ENCODE peak calls at places on chromosomes 7 and 10, in four cellular contexts. One of them, this sample, is unnamed.

GRCh38 chr10:61397175-61397986 is 55.8 kb downstream of the TMEM26 start:
- DNase-seq in Peyer's patch: no peak
- DNase-seq in foreskin fibroblast: no peak
- DNase-seq in activated T-helper 1 cell treated with anti-CD3 and anti-CD28 coated beads, Interleukin-12 subunit alpha, Interleukin-12 subunit beta, Interleukin-2, Interleukin-4 antibody, amounts not matched to agents 30 ng/mL and 10 ng/mL and 1 ng/mL, durations not matched to agents 14 hours and 24 hours and 36 hours: no peak
- DNase-seq in this sample: no peak

GRCh38 chr10:95519132-95519487 is 42.1 kb downstream of the SORBS1 start:
- DNase-seq in Peyer's patch: no peak
- DNase-seq in foreskin fibroblast: no peak
- DNase-seq in activated T-helper 1 cell treated with anti-CD3 and anti-CD28 coated beads, Interleukin-12 subunit alpha, Interleukin-12 subunit beta, Interleukin-2, Interleukin-4 antibody, amounts not matched to agents 30 ng/mL and 10 ng/mL and 1 ng/mL, durations not matched to agents 14 hours and 24 hours and 36 hours: no peak
- DNase-seq in this sample: peak; percentile 61

GRCh38 chr10:21217107-21217506 is 308.4 kb downstream of the SKIDA1 start:
- DNase-seq in Peyer's patch: no peak
- DNase-seq in foreskin fibroblast: no peak
- DNase-seq in activated T-helper 1 cell treated with anti-CD3 and anti-CD28 coated beads, Interleukin-12 subunit alpha, Interleukin-12 subunit beta, Interleukin-2, Interleukin-4 antibody, amounts not matched to agents 30 ng/mL and 10 ng/mL and 1 ng/mL, durations not matched to agents 14 hours and 24 hours and 36 hours: no peak
- DNase-seq in this sample: no peak

GRCh38 chr10:5089869-5090268 is 4.3 kb upstream of the AKR1C3 start:
- DNase-seq in Peyer's patch: no peak
- DNase-seq in foreskin fibroblast: no peak
- DNase-seq in activated T-helper 1 cell treated with anti-CD3 and anti-CD28 coated beads, Interleukin-12 subunit alpha, Interleukin-12 subunit beta, Interleukin-2, Interleukin-4 antibody, amounts not matched to agents 30 ng/mL and 10 ng/mL and 1 ng/mL, durations not matched to agents 14 hours and 24 hours and 36 hours: no peak
- DNase-seq in this sample: no peak

GRCh38 chr7:80884511-80885195 is 34.2 kb downstream of the SEMA3C start:
- DNase-seq in Peyer's patch: no peak
- DNase-seq in foreskin fibroblast: no peak
- DNase-seq in activated T-helper 1 cell treated with anti-CD3 and anti-CD28 coated beads, Interleukin-12 subunit alpha, Interleukin-12 subunit beta, Interleukin-2, Interleukin-4 antibody, amounts not matched to agents 30 ng/mL and 10 ng/mL and 1 ng/mL, durations not matched to agents 14 hours and 24 hours and 36 hours: no peak
- DNase-seq in this sample: no peak

GRCh38 chr7:100190059-100190711 is 12.5 kb downstream of the STAG3 start:
- DNase-seq in Peyer's patch: no peak
- DNase-seq in foreskin fibroblast: peak; percentile 21
- DNase-seq in activated T-helper 1 cell treated with anti-CD3 and anti-CD28 coated beads, Interleukin-12 subunit alpha, Interleukin-12 subunit beta, Interleukin-2, Interleukin-4 antibody, amounts not matched to agents 30 ng/mL and 10 ng/mL and 1 ng/mL, durations not matched to agents 14 hours and 24 hours and 36 hours: no peak
- DNase-seq in this sample: no peak

GRCh38 chr7:80415522-80415921 is 96.3 kb downstream of the GNAT3 start:
- DNase-seq in Peyer's patch: no peak
- DNase-seq in foreskin fibroblast: peak; percentile 50
- DNase-seq in activated T-helper 1 cell treated with anti-CD3 and anti-CD28 coated beads, Interleukin-12 subunit alpha, Interleukin-12 subunit beta, Interleukin-2, Interleukin-4 antibody, amounts not matched to agents 30 ng/mL and 10 ng/mL and 1 ng/mL, durations not matched to agents 14 hours and 24 hours and 36 hours: no peak
- DNase-seq in this sample: no peak

GRCh38 chr7:610531-611280 is 91.1 kb upstream of the PDGFA start:
- DNase-seq in Peyer's patch: no peak
- DNase-seq in foreskin fibroblast: peak; percentile 26
- DNase-seq in activated T-helper 1 cell treated with anti-CD3 and anti-CD28 coated beads, Interleukin-12 subunit alpha, Interleukin-12 subunit beta, Interleukin-2, Interleukin-4 antibody, amounts not matched to agents 30 ng/mL and 10 ng/mL and 1 ng/mL, durations not matched to agents 14 hours and 24 hours and 36 hours: no peak
- DNase-seq in this sample: no peak

GRCh38 chr7:134690016-134690415 is 43.4 kb downstream of the BPGM start:
- DNase-seq in Peyer's patch: no peak
- DNase-seq in foreskin fibroblast: peak; percentile 44
- DNase-seq in activated T-helper 1 cell treated with anti-CD3 and anti-CD28 coated beads, Interleukin-12 subunit alpha, Interleukin-12 subunit beta, Interleukin-2, Interleukin-4 antibody, amounts not matched to agents 30 ng/mL and 10 ng/mL and 1 ng/mL, durations not matched to agents 14 hours and 24 hours and 36 hours: no peak
- DNase-seq in this sample: no peak

GRCh38 chr7:90625562-90625961 is 29.4 kb downstream of the CDK14 start:
- DNase-seq in Peyer's patch: no peak
- DNase-seq in foreskin fibroblast: peak; percentile 10
- DNase-seq in activated T-helper 1 cell treated with anti-CD3 and anti-CD28 coated beads, Interleukin-12 subunit alpha, Interleukin-12 subunit beta, Interleukin-2, Interleukin-4 antibody, amounts not matched to agents 30 ng/mL and 10 ng/mL and 1 ng/mL, durations not matched to agents 14 hours and 24 hours and 36 hours: no peak
- DNase-seq in this sample: no peak

GRCh38 chr7:12199363-12199762 is 11.7 kb upstream of the TMEM106B start:
- DNase-seq in Peyer's patch: no peak
- DNase-seq in foreskin fibroblast: no peak
- DNase-seq in activated T-helper 1 cell treated with anti-CD3 and anti-CD28 coated beads, Interleukin-12 subunit alpha, Interleukin-12 subunit beta, Interleukin-2, Interleukin-4 antibody, amounts not matched to agents 30 ng/mL and 10 ng/mL and 1 ng/mL, durations not matched to agents 14 hours and 24 hours and 36 hours: no peak
- DNase-seq in this sample: no peak

GRCh38 chr7:17385612-17386011 is 87.2 kb downstream of the AHR start:
- DNase-seq in Peyer's patch: no peak
- DNase-seq in foreskin fibroblast: no peak
- DNase-seq in activated T-helper 1 cell treated with anti-CD3 and anti-CD28 coated beads, Interleukin-12 subunit alpha, Interleukin-12 subunit beta, Interleukin-2, Interleukin-4 antibody, amounts not matched to agents 30 ng/mL and 10 ng/mL and 1 ng/mL, durations not matched to agents 14 hours and 24 hours and 36 hours: no peak
- DNase-seq in this sample: no peak

GRCh38 chr7:44308741-44309270 is 16.6 kb downstream of the CAMK2B start:
- DNase-seq in Peyer's patch: no peak
- DNase-seq in foreskin fibroblast: no peak
- DNase-seq in activated T-helper 1 cell treated with anti-CD3 and anti-CD28 coated beads, Interleukin-12 subunit alpha, Interleukin-12 subunit beta, Interleukin-2, Interleukin-4 antibody, amounts not matched to agents 30 ng/mL and 10 ng/mL and 1 ng/mL, durations not matched to agents 14 hours and 24 hours and 36 hours: no peak
- DNase-seq in this sample: peak; percentile 22

GRCh38 chr10:119030421-119031250 is 1.1 kb downstream of the NANOS1 start:
- DNase-seq in Peyer's patch: peak; percentile 54
- DNase-seq in foreskin fibroblast: peak; percentile 51
- DNase-seq in activated T-helper 1 cell treated with anti-CD3 and anti-CD28 coated beads, Interleukin-12 subunit alpha, Interleukin-12 subunit beta, Interleukin-2, Interleukin-4 antibody, amounts not matched to agents 30 ng/mL and 10 ng/mL and 1 ng/mL, durations not matched to agents 14 hours and 24 hours and 36 hours: peak; percentile 39
- DNase-seq in this sample: peak; percentile 53

GRCh38 chr10:129941199-129942018 is 22.7 kb downstream of the EBF3 start:
- DNase-seq in Peyer's patch: no peak
- DNase-seq in foreskin fibroblast: no peak
- DNase-seq in activated T-helper 1 cell treated with anti-CD3 and anti-CD28 coated beads, Interleukin-12 subunit alpha, Interleukin-12 subunit beta, Interleukin-2, Interleukin-4 antibody, amounts not matched to agents 30 ng/mL and 10 ng/mL and 1 ng/mL, durations not matched to agents 14 hours and 24 hours and 36 hours: no peak
- DNase-seq in this sample: peak; percentile 20

GRCh38 chr7:43700059-43700501 is 29.2 kb downstream of the COA1 start:
- DNase-seq in Peyer's patch: no peak
- DNase-seq in foreskin fibroblast: peak; percentile 40
- DNase-seq in activated T-helper 1 cell treated with anti-CD3 and anti-CD28 coated beads, Interleukin-12 subunit alpha, Interleukin-12 subunit beta, Interleukin-2, Interleukin-4 antibody, amounts not matched to agents 30 ng/mL and 10 ng/mL and 1 ng/mL, durations not matched to agents 14 hours and 24 hours and 36 hours: no peak
- DNase-seq in this sample: no peak

GRCh38 chr7:83270407-83270806 is 107.7 kb upstream of the PCLO start:
- DNase-seq in Peyer's patch: no peak
- DNase-seq in foreskin fibroblast: no peak
- DNase-seq in activated T-helper 1 cell treated with anti-CD3 and anti-CD28 coated beads, Interleukin-12 subunit alpha, Interleukin-12 subunit beta, Interleukin-2, Interleukin-4 antibody, amounts not matched to agents 30 ng/mL and 10 ng/mL and 1 ng/mL, durations not matched to agents 14 hours and 24 hours and 36 hours: no peak
- DNase-seq in this sample: no peak

GRCh38 chr7:70738080-70738479 is 393.9 kb upstream of the GALNT17 start:
- DNase-seq in Peyer's patch: no peak
- DNase-seq in foreskin fibroblast: no peak
- DNase-seq in activated T-helper 1 cell treated with anti-CD3 and anti-CD28 coated beads, Interleukin-12 subunit alpha, Interleukin-12 subunit beta, Interleukin-2, Interleukin-4 antibody, amounts not matched to agents 30 ng/mL and 10 ng/mL and 1 ng/mL, durations not matched to agents 14 hours and 24 hours and 36 hours: no peak
- DNase-seq in this sample: peak; percentile 47

GRCh38 chr10:49414496-49414895 is 18.6 kb upstream of the DRGX start:
- DNase-seq in Peyer's patch: no peak
- DNase-seq in foreskin fibroblast: no peak
- DNase-seq in activated T-helper 1 cell treated with anti-CD3 and anti-CD28 coated beads, Interleukin-12 subunit alpha, Interleukin-12 subunit beta, Interleukin-2, Interleukin-4 antibody, amounts not matched to agents 30 ng/mL and 10 ng/mL and 1 ng/mL, durations not matched to agents 14 hours and 24 hours and 36 hours: no peak
- DNase-seq in this sample: no peak

GRCh38 chr10:6270951-6271350 is 68.2 kb downstream of the PFKFB3 start:
- DNase-seq in Peyer's patch: no peak
- DNase-seq in foreskin fibroblast: no peak
- DNase-seq in activated T-helper 1 cell treated with anti-CD3 and anti-CD28 coated beads, Interleukin-12 subunit alpha, Interleukin-12 subunit beta, Interleukin-2, Interleukin-4 antibody, amounts not matched to agents 30 ng/mL and 10 ng/mL and 1 ng/mL, durations not matched to agents 14 hours and 24 hours and 36 hours: no peak
- DNase-seq in this sample: no peak

GRCh38 chr10:5529702-5530411 is 5.1 kb downstream of the CALML3 start:
- DNase-seq in Peyer's patch: no peak
- DNase-seq in foreskin fibroblast: no peak
- DNase-seq in activated T-helper 1 cell treated with anti-CD3 and anti-CD28 coated beads, Interleukin-12 subunit alpha, Interleukin-12 subunit beta, Interleukin-2, Interleukin-4 antibody, amounts not matched to agents 30 ng/mL and 10 ng/mL and 1 ng/mL, durations not matched to agents 14 hours and 24 hours and 36 hours: no peak
- DNase-seq in this sample: peak; percentile 19

GRCh38 chr7:5643280-5643679 is 138.2 kb downstream of the RNF216 start:
- DNase-seq in Peyer's patch: peak; percentile 35
- DNase-seq in foreskin fibroblast: no peak
- DNase-seq in activated T-helper 1 cell treated with anti-CD3 and anti-CD28 coated beads, Interleukin-12 subunit alpha, Interleukin-12 subunit beta, Interleukin-2, Interleukin-4 antibody, amounts not matched to agents 30 ng/mL and 10 ng/mL and 1 ng/mL, durations not matched to agents 14 hours and 24 hours and 36 hours: peak; percentile 41
- DNase-seq in this sample: no peak

GRCh38 chr10:32237644-32238345 is 109.2 kb downstream of the EPC1 start:
- DNase-seq in Peyer's patch: no peak
- DNase-seq in foreskin fibroblast: peak; percentile 79
- DNase-seq in activated T-helper 1 cell treated with anti-CD3 and anti-CD28 coated beads, Interleukin-12 subunit alpha, Interleukin-12 subunit beta, Interleukin-2, Interleukin-4 antibody, amounts not matched to agents 30 ng/mL and 10 ng/mL and 1 ng/mL, durations not matched to agents 14 hours and 24 hours and 36 hours: no peak
- DNase-seq in this sample: no peak

GRCh38 chr7:135584362-135585353 is 26.9 kb downstream of the NUP205 start:
- DNase-seq in Peyer's patch: no peak
- DNase-seq in foreskin fibroblast: peak; percentile 6
- DNase-seq in activated T-helper 1 cell treated with anti-CD3 and anti-CD28 coated beads, Interleukin-12 subunit alpha, Interleukin-12 subunit beta, Interleukin-2, Interleukin-4 antibody, amounts not matched to agents 30 ng/mL and 10 ng/mL and 1 ng/mL, durations not matched to agents 14 hours and 24 hours and 36 hours: no peak
- DNase-seq in this sample: no peak

GRCh38 chr10:114175667-114176066 is 1.7 kb upstream of the CCDC186 start:
- DNase-seq in Peyer's patch: no peak
- DNase-seq in foreskin fibroblast: no peak
- DNase-seq in activated T-helper 1 cell treated with anti-CD3 and anti-CD28 coated beads, Interleukin-12 subunit alpha, Interleukin-12 subunit beta, Interleukin-2, Interleukin-4 antibody, amounts not matched to agents 30 ng/mL and 10 ng/mL and 1 ng/mL, durations not matched to agents 14 hours and 24 hours and 36 hours: no peak
- DNase-seq in this sample: no peak

GRCh38 chr7:90244565-90244908 is 437 bp upstream of the CFAP69 start:
- DNase-seq in Peyer's patch: no peak
- DNase-seq in foreskin fibroblast: no peak
- DNase-seq in activated T-helper 1 cell treated with anti-CD3 and anti-CD28 coated beads, Interleukin-12 subunit alpha, Interleukin-12 subunit beta, Interleukin-2, Interleukin-4 antibody, amounts not matched to agents 30 ng/mL and 10 ng/mL and 1 ng/mL, durations not matched to agents 14 hours and 24 hours and 36 hours: no peak
- DNase-seq in this sample: no peak

GRCh38 chr10:130686680-130687300 is 550.6 kb downstream of the GLRX3 start:
- DNase-seq in Peyer's patch: no peak
- DNase-seq in foreskin fibroblast: no peak
- DNase-seq in activated T-helper 1 cell treated with anti-CD3 and anti-CD28 coated beads, Interleukin-12 subunit alpha, Interleukin-12 subunit beta, Interleukin-2, Interleukin-4 antibody, amounts not matched to agents 30 ng/mL and 10 ng/mL and 1 ng/mL, durations not matched to agents 14 hours and 24 hours and 36 hours: no peak
- DNase-seq in this sample: no peak

GRCh38 chr10:133565441-133566294 is at the start of gene SYCE1:
- DNase-seq in Peyer's patch: no peak
- DNase-seq in foreskin fibroblast: no peak
- DNase-seq in activated T-helper 1 cell treated with anti-CD3 and anti-CD28 coated beads, Interleukin-12 subunit alpha, Interleukin-12 subunit beta, Interleukin-2, Interleukin-4 antibody, amounts not matched to agents 30 ng/mL and 10 ng/mL and 1 ng/mL, durations not matched to agents 14 hours and 24 hours and 36 hours: no peak
- DNase-seq in this sample: no peak

GRCh38 chr7:150397376-150398107 is 18.4 kb downstream of the ZNF775 start:
- DNase-seq in Peyer's patch: no peak
- DNase-seq in foreskin fibroblast: no peak
- DNase-seq in activated T-helper 1 cell treated with anti-CD3 and anti-CD28 coated beads, Interleukin-12 subunit alpha, Interleukin-12 subunit beta, Interleukin-2, Interleukin-4 antibody, amounts not matched to agents 30 ng/mL and 10 ng/mL and 1 ng/mL, durations not matched to agents 14 hours and 24 hours and 36 hours: no peak
- DNase-seq in this sample: no peak

GRCh38 chr10:86686972-86687371 is 18.7 kb downstream of the LDB3 start:
- DNase-seq in Peyer's patch: no peak
- DNase-seq in foreskin fibroblast: no peak
- DNase-seq in activated T-helper 1 cell treated with anti-CD3 and anti-CD28 coated beads, Interleukin-12 subunit alpha, Interleukin-12 subunit beta, Interleukin-2, Interleukin-4 antibody, amounts not matched to agents 30 ng/mL and 10 ng/mL and 1 ng/mL, durations not matched to agents 14 hours and 24 hours and 36 hours: no peak
- DNase-seq in this sample: no peak

GRCh38 chr7:55539380-55539779 is 32.9 kb downstream of the VOPP1 start:
- DNase-seq in Peyer's patch: no peak
- DNase-seq in foreskin fibroblast: no peak
- DNase-seq in activated T-helper 1 cell treated with anti-CD3 and anti-CD28 coated beads, Interleukin-12 subunit alpha, Interleukin-12 subunit beta, Interleukin-2, Interleukin-4 antibody, amounts not matched to agents 30 ng/mL and 10 ng/mL and 1 ng/mL, durations not matched to agents 14 hours and 24 hours and 36 hours: no peak
- DNase-seq in this sample: no peak

GRCh38 chr7:118870187-118870586 is 645.7 kb downstream of the ANKRD7 start:
- DNase-seq in Peyer's patch: no peak
- DNase-seq in foreskin fibroblast: no peak
- DNase-seq in activated T-helper 1 cell treated with anti-CD3 and anti-CD28 coated beads, Interleukin-12 subunit alpha, Interleukin-12 subunit beta, Interleukin-2, Interleukin-4 antibody, amounts not matched to agents 30 ng/mL and 10 ng/mL and 1 ng/mL, durations not matched to agents 14 hours and 24 hours and 36 hours: no peak
- DNase-seq in this sample: no peak

GRCh38 chr7:75921479-75921878 is 6.5 kb downstream of the POR start:
- DNase-seq in Peyer's patch: no peak
- DNase-seq in foreskin fibroblast: no peak
- DNase-seq in activated T-helper 1 cell treated with anti-CD3 and anti-CD28 coated beads, Interleukin-12 subunit alpha, Interleukin-12 subunit beta, Interleukin-2, Interleukin-4 antibody, amounts not matched to agents 30 ng/mL and 10 ng/mL and 1 ng/mL, durations not matched to agents 14 hours and 24 hours and 36 hours: no peak
- DNase-seq in this sample: no peak

GRCh38 chr7:16926283-16926682 is 44.5 kb upstream of the AGR3 start:
- DNase-seq in Peyer's patch: no peak
- DNase-seq in foreskin fibroblast: peak; percentile 42
- DNase-seq in activated T-helper 1 cell treated with anti-CD3 and anti-CD28 coated beads, Interleukin-12 subunit alpha, Interleukin-12 subunit beta, Interleukin-2, Interleukin-4 antibody, amounts not matched to agents 30 ng/mL and 10 ng/mL and 1 ng/mL, durations not matched to agents 14 hours and 24 hours and 36 hours: no peak
- DNase-seq in this sample: no peak

GRCh38 chr7:45112648-45113047 is 1.2 kb upstream of the TBRG4 start:
- DNase-seq in Peyer's patch: no peak
- DNase-seq in foreskin fibroblast: no peak
- DNase-seq in activated T-helper 1 cell treated with anti-CD3 and anti-CD28 coated beads, Interleukin-12 subunit alpha, Interleukin-12 subunit beta, Interleukin-2, Interleukin-4 antibody, amounts not matched to agents 30 ng/mL and 10 ng/mL and 1 ng/mL, durations not matched to agents 14 hours and 24 hours and 36 hours: no peak
- DNase-seq in this sample: no peak

GRCh38 chr10:42983595-42983990 is 93.3 kb upstream of the RET start:
- DNase-seq in Peyer's patch: no peak
- DNase-seq in foreskin fibroblast: no peak
- DNase-seq in activated T-helper 1 cell treated with anti-CD3 and anti-CD28 coated beads, Interleukin-12 subunit alpha, Interleukin-12 subunit beta, Interleukin-2, Interleukin-4 antibody, amounts not matched to agents 30 ng/mL and 10 ng/mL and 1 ng/mL, durations not matched to agents 14 hours and 24 hours and 36 hours: no peak
- DNase-seq in this sample: peak; percentile 16

GRCh38 chr10:89278034-89278535 is 23.8 kb upstream of the IFIT2 start:
- DNase-seq in Peyer's patch: no peak
- DNase-seq in foreskin fibroblast: peak; percentile 95
- DNase-seq in activated T-helper 1 cell treated with anti-CD3 and anti-CD28 coated beads, Interleukin-12 subunit alpha, Interleukin-12 subunit beta, Interleukin-2, Interleukin-4 antibody, amounts not matched to agents 30 ng/mL and 10 ng/mL and 1 ng/mL, durations not matched to agents 14 hours and 24 hours and 36 hours: no peak
- DNase-seq in this sample: no peak